ENCODE peak calls at places on chromosomes 5 and 9, in four cellular contexts. G, Z, M and U are unnamed samples.

GRCh38 chr9:113511856-113512761 is 48.6 kb downstream of the RGS3 start:
- DNase-seq in G (peak; percentile 73), Z (no peak), M (peak; percentile 58), U (peak; percentile 50)

GRCh38 chr9:105425817-105426433 is 21.9 kb upstream of the FSD1L start:
- DNase-seq in G (peak; percentile 47), Z (no peak), M (peak; percentile 56), U (peak; percentile 20)

GRCh38 chr5:118611332-118611945 is 376.9 kb downstream of the DTWD2 start:
- DNase-seq in G (peak; percentile 17), Z (no peak), M (peak; percentile 44), U (no peak)

GRCh38 chr9:15211994-15212501 is 95.0 kb downstream of the TTC39B start:
- DNase-seq in G (peak; percentile 49), Z (no peak), M (peak; percentile 46), U (no peak)

GRCh38 chr5:138459311-138459710 is 6.0 kb upstream of the EGR1 start:
- DNase-seq in G (no peak), Z (no peak), M (no peak), U (peak; percentile 72)

GRCh38 chr9:93955356-93956182 is 414 bp upstream of the BARX1 start:
- DNase-seq in G (no peak), Z (no peak), M (no peak), U (no peak)

GRCh38 chr9:117413346-117414219 is 1.3 kb downstream of the ASTN2 start:
- DNase-seq in G (no peak), Z (no peak), M (no peak), U (no peak)

GRCh38 chr5:122313941-122314340 is 1.9 kb downstream of the SNCAIP start:
- DNase-seq in G (no peak), Z (no peak), M (no peak), U (no peak)

GRCh38 chr9:71608825-71609452 is 159.4 kb downstream of the CEMIP2 start:
- DNase-seq in G (peak; percentile 19), Z (no peak), M (peak; percentile 62), U (no peak)

GRCh38 chr9:26132913-26133312 is 454.7 kb upstream of the TUSC1 start:
- DNase-seq in G (no peak), Z (no peak), M (no peak), U (no peak)

GRCh38 chr9:126119731-126120130 is 206.9 kb upstream of the MVB12B start:
- DNase-seq in G (no peak), Z (no peak), M (no peak), U (no peak)

GRCh38 chr9:93071464-93071863 is 13.0 kb downstream of the SUSD3 start:
- DNase-seq in G (peak; percentile 18), Z (no peak), M (peak; percentile 55), U (no peak)

GRCh38 chr5:22852807-22853670 is at the start of gene CDH12:
- DNase-seq in G (no peak), Z (no peak), M (no peak), U (no peak)

GRCh38 chr9:124266139-124266825 is 8.5 kb downstream of the NEK6 start:
- DNase-seq in G (peak; percentile 67), Z (no peak), M (no peak), U (no peak)

GRCh38 chr5:131649160-131649559 is 14.1 kb upstream of the RAPGEF6 start:
- DNase-seq in G (peak; percentile 58), Z (no peak), M (no peak), U (no peak)

GRCh38 chr5:154857091-154857533 is 1.3 kb upstream of the CNOT8 start:
- DNase-seq in G (no peak), Z (peak; percentile 76), M (no peak), U (no peak)

GRCh38 chr5:180868960-180869359 is 7.9 kb upstream of the ZFP62 start:
- DNase-seq in G (peak; percentile 68), Z (peak; percentile 81), M (peak; percentile 77), U (peak; percentile 70)

GRCh38 chr9:120885968-120886367 is 9.0 kb upstream of the PHF19 start:
- DNase-seq in G (peak; percentile 12), Z (no peak), M (peak; percentile 15), U (no peak)

GRCh38 chr5:74035521-74035937 is 409.5 kb downstream of the ARHGEF28 start:
- DNase-seq in G (peak; percentile 69), Z (no peak), M (peak; percentile 88), U (no peak)

GRCh38 chr9:116002624-116003023 is 151.0 kb upstream of the PAPPA start:
- DNase-seq in G (no peak), Z (no peak), M (peak; percentile 42), U (no peak)

GRCh38 chr9:15553528-15553898 is 670 bp downstream of the CCDC171 start:
- DNase-seq in G (no peak), Z (no peak), M (no peak), U (no peak)

GRCh38 chr9:131758972-131759647 is 19.2 kb upstream of the RAPGEF1 start:
- DNase-seq in G (peak; percentile 25), Z (no peak), M (no peak), U (no peak)

GRCh38 chr9:31314241-31314640 is 1070.2 kb upstream of the ACO1 start:
- DNase-seq in G (no peak), Z (no peak), M (no peak), U (no peak)

DNA sequence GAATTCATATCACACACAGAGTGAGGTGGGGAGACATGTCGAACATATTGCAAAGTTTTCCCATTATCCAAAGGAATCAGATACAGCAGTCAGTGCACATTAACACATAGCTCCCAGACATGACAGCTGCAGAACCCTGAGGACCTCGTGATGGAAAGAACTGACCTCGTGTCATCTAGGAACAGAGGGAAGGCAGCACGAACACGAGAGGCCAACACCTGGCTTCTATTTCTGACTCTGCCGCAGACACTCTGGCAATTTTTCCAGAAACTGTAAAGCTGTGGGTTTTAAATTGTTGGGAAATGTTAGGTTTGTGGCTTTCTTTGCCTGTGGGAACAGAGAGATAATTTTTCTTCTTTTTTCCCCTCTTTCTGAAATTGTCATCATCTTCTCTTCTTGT is 315.0 kb upstream of the PIK3R1 start:
- DNase-seq in G (no peak), Z (no peak), M (peak; percentile 49), U (no peak)
- H3K4me1 ChIP-seq in G (no peaks in the 10 kb centered on the region), Z (no peaks in the 10 kb centered on the region), M (no peaks in the 10 kb centered on the region), U (no peaks in the 10 kb centered on the region)

DNA sequence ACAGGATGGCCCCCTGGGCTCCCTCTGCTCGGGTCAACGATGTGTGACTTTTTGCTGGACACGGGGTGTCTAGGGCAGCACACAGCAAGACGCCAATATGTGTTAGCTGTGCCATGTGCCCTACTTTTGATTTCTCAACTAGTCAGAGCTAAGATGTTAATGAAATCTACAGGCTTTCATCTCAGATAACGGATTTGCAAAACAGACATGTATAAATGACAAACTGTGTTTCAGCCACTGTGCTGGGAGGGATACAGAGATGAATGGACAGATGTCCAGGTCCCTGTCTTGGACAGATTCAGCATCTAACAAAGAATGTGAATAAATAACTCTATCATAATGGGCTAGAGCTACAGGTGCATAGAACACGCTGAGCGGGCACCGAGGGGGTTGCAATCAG is 160.2 kb upstream of the LHFPL2 start:
- DNase-seq in G (no peak), Z (no peak), M (no peak), U (no peak)
- H3K27ac ChIP-seq in G (no peak overlapping the region), Z (no peak overlapping the region), M (peak overlapping the region; percentile 66), U (no peak overlapping the region)

DNA sequence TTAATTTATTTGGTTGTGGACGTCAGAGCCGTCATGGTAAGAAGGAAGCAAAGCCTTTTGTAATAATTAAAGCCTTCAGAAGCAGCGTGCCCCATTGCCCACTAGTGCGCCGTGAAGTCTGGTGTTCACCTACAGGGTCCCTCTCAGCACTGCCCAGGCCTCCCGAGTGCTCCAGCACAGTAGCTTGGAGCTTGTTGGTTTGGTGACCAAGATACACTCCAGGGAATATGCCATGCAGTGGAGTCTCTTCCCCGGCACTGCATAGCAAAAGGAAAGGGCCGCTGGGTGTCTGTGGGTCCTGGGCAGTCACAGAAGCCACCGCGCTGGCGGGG is 478 bp upstream of the SYK start:
- DNase-seq in G (no peak), Z (no peak), M (no peak), U (no peak)
- H3K4me3 ChIP-seq in G (no peak overlapping the region), Z (peak overlapping the region; percentile 60), M (peak overlapping the region; percentile 31), U (no peak overlapping the region)

GRCh38 chr9:83059417-83059816 is 3.5 kb downstream of the RASEF start:
- DNase-seq in G (no peak), Z (no peak), M (no peak), U (no peak)

GRCh38 chr9:83062011-83062652 is 810 bp downstream of the RASEF start:
- DNase-seq in G (peak; percentile 18), Z (no peak), M (peak; percentile 8), U (no peak)

GRCh38 chr9:83060557-83060956 is 2.4 kb downstream of the RASEF start:
- DNase-seq in G (no peak), Z (no peak), M (no peak), U (no peak)

GRCh38 chr9:83062653-83063527 is at the start of gene RASEF:
- DNase-seq in G (no peak), Z (no peak), M (peak; percentile 13), U (no peak)

DNA sequence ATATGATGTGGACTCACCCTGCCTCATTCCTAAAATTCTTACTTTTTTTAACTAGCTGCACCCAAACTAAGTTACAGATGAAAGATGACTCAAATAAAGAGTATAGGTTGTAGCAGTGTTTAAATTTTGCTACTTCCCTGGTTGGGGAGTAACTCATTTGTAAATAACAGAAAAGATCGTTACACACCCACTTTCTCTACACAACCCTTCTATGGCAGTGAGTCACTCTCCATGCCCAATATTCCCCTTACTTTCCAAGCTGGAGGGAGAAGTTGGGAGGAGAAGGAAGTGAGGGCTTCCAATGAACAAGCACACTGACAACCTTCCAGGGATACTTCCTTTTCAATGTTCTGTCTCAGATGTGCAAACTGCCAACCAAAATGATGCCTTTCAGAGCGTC is 1.9 kb downstream of the RASEF start:
- DNase-seq in G (peak; percentile 6), Z (no peak), M (no peak), U (no peak)
- H3K4me1 ChIP-seq in G (no peaks in the 10 kb centered on the region), Z (no peaks in the 10 kb centered on the region), M (no peaks in the 10 kb centered on the region), U (no peaks in the 10 kb centered on the region)

GRCh38 chr5:142684508-142685031 is 1.3 kb downstream of the FGF1 start:
- DNase-seq in G (peak; percentile 33), Z (peak; percentile 23), M (peak; percentile 26), U (no peak)
- H3K27ac ChIP-seq in G (no peak overlapping the region), Z (peak overlapping the region; percentile 76), M (no peak overlapping the region), U (no peak overlapping the region)

DNA sequence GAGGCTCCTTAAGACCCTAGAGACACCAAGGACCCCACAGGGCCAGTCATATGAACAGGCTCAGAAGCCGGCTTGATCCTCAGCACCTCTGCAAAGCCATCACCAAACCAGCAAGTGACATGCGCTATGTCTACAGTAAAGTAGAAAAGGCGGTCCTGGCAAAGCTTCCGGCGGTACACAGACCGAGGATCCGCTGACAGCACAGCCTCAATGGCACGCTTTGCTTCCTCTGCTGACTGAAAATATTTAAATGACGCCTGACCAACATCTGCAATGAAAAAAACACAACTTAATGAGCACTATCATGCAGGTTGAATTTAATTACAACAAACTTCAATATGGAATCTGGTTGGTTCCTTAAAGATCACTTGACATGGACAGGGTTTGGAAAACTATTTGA is 17.6 kb downstream of the TRMO start:
- DNase-seq in G (no peak), Z (no peak), M (no peak), U (peak; percentile 83)
- H3K4me3 ChIP-seq in G (no peak overlapping the region), Z (no peak overlapping the region), M (no peak overlapping the region), U (peak overlapping the region; percentile 87)

GRCh38 chr5:135719428-135720063 is 114.9 kb upstream of the SLC25A48 start:
- DNase-seq in G (no peak), Z (no peak), M (no peak), U (no peak)
- H3K4me1 ChIP-seq in G (no peaks in the 10 kb centered on the region), Z (no peaks in the 10 kb centered on the region), M (no peaks in the 10 kb centered on the region), U (no peaks in the 10 kb centered on the region)

DNA sequence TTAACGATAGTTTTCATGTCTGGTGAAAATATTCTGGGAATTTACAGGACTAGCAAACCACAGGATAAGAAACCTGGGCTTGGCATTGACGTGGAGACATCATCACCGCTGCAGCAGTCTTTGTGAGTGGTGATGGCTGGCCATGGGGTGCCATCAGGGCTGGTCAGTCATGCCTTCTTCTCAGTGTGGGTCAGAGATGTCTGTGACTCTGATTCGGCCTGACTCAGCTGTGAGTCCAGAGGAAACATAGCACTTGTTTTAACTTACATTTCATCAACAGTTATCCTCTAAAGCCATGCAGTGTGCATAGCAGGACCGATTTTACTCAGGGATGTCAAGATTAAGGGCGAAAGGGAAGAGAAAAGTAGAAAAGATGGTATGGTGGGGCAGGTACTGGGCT is 33.2 kb upstream of the CYFIP2 start:
- DNase-seq in G (no peak), Z (no peak), M (no peak), U (no peak)
- H3K27ac ChIP-seq in G (no peak overlapping the region), Z (no peak overlapping the region), M (no peak overlapping the region), U (peak overlapping the region; percentile 78)